ENCODE peak calls at places on chromosomes 4 and X, in seven cellular contexts. One of them, this sample, is unnamed.

GRCh38 chr4:16537926-16538325 is 311.7 kb upstream of the TAPT1 start:
- DNase-seq in activated CD4-positive, alpha-beta T cell treated with anti-CD3 and anti-CD28 coated beads, Interleukin-2, amount 10 ng/mL, durations not matched to agents 7 days and 5 days: no peak
- DNase-seq in GM04504: no peak
- DNase-seq in ACHN: no peak
- DNase-seq in NCI-H1092: no peak
- DNase-seq in activated naive CD8-positive, alpha-beta T cell treated with anti-CD3 and anti-CD28 coated beads for 36 hours: no peak
- DNase-seq in activated T-cell treated with anti-CD3 and anti-CD28 coated beads for 4 hours: no peak
- DNase-seq in this sample: no peak

GRCh38 chrX:39755152-39756032 is 342.4 kb downstream of the BCOR start:
- DNase-seq in activated naive CD8-positive, alpha-beta T cell treated with anti-CD3 and anti-CD28 coated beads for 36 hours: no peak
- DNase-seq in activated T-cell treated with anti-CD3 and anti-CD28 coated beads for 4 hours: no peak
- DNase-seq in GM04504: peak; percentile 85
- DNase-seq in activated CD4-positive, alpha-beta T cell treated with anti-CD3 and anti-CD28 coated beads, Interleukin-2, amount 10 ng/mL, durations not matched to agents 7 days and 5 days: no peak
- DNase-seq in ACHN: peak; percentile 85
- DNase-seq in NCI-H1092: peak; percentile 38
- DNase-seq in this sample: no peak

GRCh38 chrX:15973299-15973698 is 118.7 kb upstream of the AP1S2 start:
- DNase-seq in activated naive CD8-positive, alpha-beta T cell treated with anti-CD3 and anti-CD28 coated beads for 36 hours: peak; percentile 3
- DNase-seq in NCI-H1092: no peak
- DNase-seq in ACHN: peak; percentile 45
- DNase-seq in activated CD4-positive, alpha-beta T cell treated with anti-CD3 and anti-CD28 coated beads, Interleukin-2, amount 10 ng/mL, durations not matched to agents 7 days and 5 days: peak; percentile 8
- DNase-seq in GM04504: peak; percentile 26
- DNase-seq in activated T-cell treated with anti-CD3 and anti-CD28 coated beads for 4 hours: no peak
- DNase-seq in this sample: peak; percentile 21

GRCh38 chr4:65482410-65482809 is 187.9 kb downstream of the EPHA5 start:
- DNase-seq in GM04504: no peak
- DNase-seq in activated CD4-positive, alpha-beta T cell treated with anti-CD3 and anti-CD28 coated beads, Interleukin-2, amount 10 ng/mL, durations not matched to agents 7 days and 5 days: no peak
- DNase-seq in NCI-H1092: no peak
- DNase-seq in ACHN: no peak
- DNase-seq in activated naive CD8-positive, alpha-beta T cell treated with anti-CD3 and anti-CD28 coated beads for 36 hours: no peak
- DNase-seq in activated T-cell treated with anti-CD3 and anti-CD28 coated beads for 4 hours: no peak
- DNase-seq in this sample: no peak

GRCh38 chr4:40292313-40292759 is 42.8 kb upstream of the CHRNA9 start:
- DNase-seq in ACHN: no peak
- DNase-seq in GM04504: no peak
- DNase-seq in activated CD4-positive, alpha-beta T cell treated with anti-CD3 and anti-CD28 coated beads, Interleukin-2, amount 10 ng/mL, durations not matched to agents 7 days and 5 days: no peak
- DNase-seq in activated naive CD8-positive, alpha-beta T cell treated with anti-CD3 and anti-CD28 coated beads for 36 hours: no peak
- DNase-seq in activated T-cell treated with anti-CD3 and anti-CD28 coated beads for 4 hours: no peak
- DNase-seq in NCI-H1092: no peak
- DNase-seq in this sample: no peak

GRCh38 chrX:153727108-153727931 is 2.7 kb downstream of the ABCD1 start:
- DNase-seq in activated naive CD8-positive, alpha-beta T cell treated with anti-CD3 and anti-CD28 coated beads for 36 hours: no peak
- DNase-seq in activated T-cell treated with anti-CD3 and anti-CD28 coated beads for 4 hours: no peak
- DNase-seq in NCI-H1092: peak; percentile 70
- DNase-seq in activated CD4-positive, alpha-beta T cell treated with anti-CD3 and anti-CD28 coated beads, Interleukin-2, amount 10 ng/mL, durations not matched to agents 7 days and 5 days: no peak
- DNase-seq in GM04504: no peak
- DNase-seq in ACHN: no peak
- DNase-seq in this sample: no peak

GRCh38 chrX:150547511-150548115 is 20.8 kb upstream of the MTM1 start:
- DNase-seq in activated naive CD8-positive, alpha-beta T cell treated with anti-CD3 and anti-CD28 coated beads for 36 hours: peak; percentile 22
- DNase-seq in GM04504: no peak
- DNase-seq in ACHN: peak; percentile 44
- DNase-seq in activated T-cell treated with anti-CD3 and anti-CD28 coated beads for 4 hours: no peak
- DNase-seq in activated CD4-positive, alpha-beta T cell treated with anti-CD3 and anti-CD28 coated beads, Interleukin-2, amount 10 ng/mL, durations not matched to agents 7 days and 5 days: no peak
- DNase-seq in NCI-H1092: peak; percentile 44
- DNase-seq in this sample: peak; percentile 36

GRCh38 chr4:101292901-101293300 is 54.4 kb downstream of the PPP3CA start:
- DNase-seq in activated CD4-positive, alpha-beta T cell treated with anti-CD3 and anti-CD28 coated beads, Interleukin-2, amount 10 ng/mL, durations not matched to agents 7 days and 5 days: no peak
- DNase-seq in activated naive CD8-positive, alpha-beta T cell treated with anti-CD3 and anti-CD28 coated beads for 36 hours: no peak
- DNase-seq in ACHN: no peak
- DNase-seq in GM04504: no peak
- DNase-seq in activated T-cell treated with anti-CD3 and anti-CD28 coated beads for 4 hours: no peak
- DNase-seq in NCI-H1092: no peak
- DNase-seq in this sample: no peak

GRCh38 chr4:41865981-41866798 is 69.0 kb upstream of the TMEM33 start:
- DNase-seq in GM04504: no peak
- DNase-seq in activated naive CD8-positive, alpha-beta T cell treated with anti-CD3 and anti-CD28 coated beads for 36 hours: no peak
- DNase-seq in ACHN: no peak
- DNase-seq in activated CD4-positive, alpha-beta T cell treated with anti-CD3 and anti-CD28 coated beads, Interleukin-2, amount 10 ng/mL, durations not matched to agents 7 days and 5 days: no peak
- DNase-seq in activated T-cell treated with anti-CD3 and anti-CD28 coated beads for 4 hours: no peak
- DNase-seq in NCI-H1092: no peak
- DNase-seq in this sample: no peak

GRCh38 chr4:46550471-46550870 is 160.5 kb upstream of the GABRA2 start:
- DNase-seq in activated T-cell treated with anti-CD3 and anti-CD28 coated beads for 4 hours: no peak
- DNase-seq in activated CD4-positive, alpha-beta T cell treated with anti-CD3 and anti-CD28 coated beads, Interleukin-2, amount 10 ng/mL, durations not matched to agents 7 days and 5 days: no peak
- DNase-seq in activated naive CD8-positive, alpha-beta T cell treated with anti-CD3 and anti-CD28 coated beads for 36 hours: no peak
- DNase-seq in GM04504: no peak
- DNase-seq in ACHN: no peak
- DNase-seq in NCI-H1092: no peak
- DNase-seq in this sample: no peak

GRCh38 chr4:53671757-53672156 is 80.5 kb upstream of the LNX1 start:
- DNase-seq in activated T-cell treated with anti-CD3 and anti-CD28 coated beads for 4 hours: no peak
- DNase-seq in activated CD4-positive, alpha-beta T cell treated with anti-CD3 and anti-CD28 coated beads, Interleukin-2, amount 10 ng/mL, durations not matched to agents 7 days and 5 days: no peak
- DNase-seq in GM04504: no peak
- DNase-seq in activated naive CD8-positive, alpha-beta T cell treated with anti-CD3 and anti-CD28 coated beads for 36 hours: no peak
- DNase-seq in ACHN: no peak
- DNase-seq in NCI-H1092: peak; percentile 43
- DNase-seq in this sample: no peak

GRCh38 chr4:99894998-99895397 is 771 bp upstream of the LAMTOR3 start:
- DNase-seq in activated naive CD8-positive, alpha-beta T cell treated with anti-CD3 and anti-CD28 coated beads for 36 hours: no peak
- DNase-seq in NCI-H1092: no peak
- DNase-seq in activated CD4-positive, alpha-beta T cell treated with anti-CD3 and anti-CD28 coated beads, Interleukin-2, amount 10 ng/mL, durations not matched to agents 7 days and 5 days: no peak
- DNase-seq in ACHN: no peak
- DNase-seq in activated T-cell treated with anti-CD3 and anti-CD28 coated beads for 4 hours: no peak
- DNase-seq in GM04504: no peak
- DNase-seq in this sample: no peak

This sample was measured in activated naive CD4-positive, alpha-beta T cell treated with anti-CD3 and anti-CD28 coated beads, Interleukin-2, amount 10 ng/mL, durations not matched to agents 7 days and 5 days.